ENCODE peak calls at places on chromosome 1, in nine cellular contexts. O is NT2/D1; L is M059J; W is A549; Z is OCI-LY7; H is AG04450; E is AG09319; B is stimulated activated CD4-positive, alpha-beta T cell treated with anti-CD3 and anti-CD28 coated beads, Interleukin-1b, Interleukin-23, amount 100 ng/mL, for 24 hours; M is activated effector memory CD4-positive, alpha-beta T cell treated with anti-CD3 and anti-CD28 coated beads, Interleukin-2, amount 50 U/mL, for 16 hours. V is an unnamed sample.

GRCh38 chr1:30523055-30524020 is 200.0 kb downstream of the MATN1 start:
- DNase-seq in W (peak), Z (no peak), E (no peak), L (peak), B (no peak), O (no peak), H (no peak), M (peak), V (peak)

GRCh38 chr1:33388989-33389771 is 41.7 kb downstream of the PHC2 start:
- DNase-seq in Z (no peak), W (no peak), B (no peak), E (peak), L (peak), M (no peak), O (no peak), H (no peak), V (no peak)

GRCh38 chr1:113190930-113191329 is 117.9 kb downstream of the LRIG2 start:
- DNase-seq in Z (no peak), M (no peak), H (no peak), O (no peak), B (no peak), L (no peak), E (no peak), W (no peak), V (no peak)

GRCh38 chr1:111227875-111228747 is 598 bp downstream of the CHI3L2 start:
- DNase-seq in B (no peak), W (peak), Z (no peak), E (peak), O (no peak), L (peak), H (peak), M (no peak), V (no peak)

GRCh38 chr1:115727706-115728249 is 40.7 kb downstream of the CASQ2 start:
- DNase-seq in O (no peak), E (peak), W (peak), B (no peak), M (no peak), Z (no peak), H (peak), L (peak), V (no peak)

GRCh38 chr1:54229281-54229891 is 29.4 kb downstream of the MRPL37 start:
- DNase-seq in B (no peak), H (no peak), L (peak), E (no peak), M (peak), Z (no peak), W (peak), O (no peak), V (no peak)

GRCh38 chr1:84991097-84991890 is 5.6 kb downstream of the MCOLN2 start:
- DNase-seq in O (no peak), H (no peak), B (no peak), W (no peak), E (no peak), M (no peak), L (no peak), Z (peak), V (no peak)

GRCh38 chr1:45585110-45585426 is 1.2 kb downstream of the NASP start:
- DNase-seq in M (no peak), O (no peak), W (no peak), E (no peak), H (no peak), B (no peak), L (no peak), Z (no peak), V (no peak)

GRCh38 chr1:58814251-58815068 is 30.6 kb upstream of the JUN start:
- DNase-seq in M (no peak), E (no peak), Z (no peak), B (no peak), L (no peak), W (no peak), H (no peak), O (no peak), V (no peak)

V was measured in H1.